ENCODE peak calls at places on chromosome 22, in five cellular contexts. Q is stimulated activated CD8-positive, alpha-beta memory T cell treated with anti-CD3 and anti-CD28 coated beads, Interleukin-15, amount 100 ng/mL, for 24 hours; N is LHCN-M2; P is RPMI7951; U is activated CD4-positive, alpha-beta T cell treated with anti-CD3 and anti-CD28 coated beads, Interleukin-2, amount 10 ng/mL, durations not matched to agents 7 days and 5 days. C is an unnamed sample.

GRCh38 chr22:25161017-25161915 is 38.4 kb upstream of the CRYBB3 start:
- DNase-seq in P (no peak), N (no peak), U (no peak), Q (no peak), C (no peak)

GRCh38 chr22:36221799-36222751 is 17.3 kb downstream of the APOL2 start:
- DNase-seq in Q (no peak), P (peak), U (peak), N (no peak), C (no peak)

GRCh38 chr22:44427506-44428470 is 70.2 kb downstream of the RTL6 start:
- DNase-seq in U (no peak), N (no peak), Q (no peak), P (no peak), C (no peak)

GRCh38 chr22:21443057-21443734 is 24.0 kb upstream of the TMEM191C start:
- DNase-seq in U (peak), P (no peak), Q (no peak), N (no peak), C (no peak)

GRCh38 chr22:33853200-33854097 is 66.8 kb downstream of the LARGE1 start:
- DNase-seq in P (peak), Q (no peak), N (peak), U (peak), C (peak)

GRCh38 chr22:35582861-35583670 is 34.1 kb downstream of the MB start:
- DNase-seq in N (peak), U (peak), Q (peak), P (peak), C (peak)

GRCh38 chr22:36734171-36735058 is 30.9 kb upstream of the CACNG2 start:
- DNase-seq in N (peak), U (no peak), Q (no peak), P (peak), C (peak)

GRCh38 chr22:22410121-22410520 is 98.4 kb downstream of the ZNF280B start:
- DNase-seq in Q (no peak), P (peak), U (no peak), N (peak), C (peak)

GRCh38 chr22:33474587-33474986 is 416.4 kb upstream of the SYN3 start:
- DNase-seq in P (no peak), U (no peak), Q (no peak), N (no peak), C (no peak)

GRCh38 chr22:39110631-39111561 is 13.9 kb downstream of the APOBEC3H start:
- DNase-seq in Q (no peak), U (no peak), P (no peak), N (no peak), C (no peak)

GRCh38 chr22:43826142-43827093 is 14.3 kb upstream of the EFCAB6 start:
- DNase-seq in Q (no peak), P (peak), U (no peak), N (peak), C (peak)

GRCh38 chr22:29744902-29745301 is 21.9 kb downstream of the ZMAT5 start:
- DNase-seq in P (no peak), Q (no peak), U (no peak), N (peak), C (peak)

GRCh38 chr22:31537019-31537535 is 40.7 kb downstream of the SFI1 start:
- DNase-seq in N (peak), U (peak), P (no peak), Q (no peak), C (no peak)

GRCh38 chr22:32333141-32333768 is 24.4 kb upstream of the RFPL3 start:
- DNase-seq in N (no peak), Q (no peak), P (no peak), U (no peak), C (no peak)

C was measured in myocyte.